ENCODE peak calls at places on chromosomes 6 and 20, in eight cellular contexts. N is H1, P is upper lobe of right lung, E is ovary, L is transverse colon, I is tibial nerve, K is IMR-90, R is PC-9. Q is an unnamed sample.

GRCh38 chr20:23309781-23310180 is 40.8 kb upstream of the NXT1 start:
- DNase-seq in R (no peak), L (no peak), K (no peak), I (no peak), E (no peak), P (no peak), N (no peak), Q (no peak)

GRCh38 chr6:106134906-106135634 is 48.9 kb downstream of the PRDM1 start:
- DNase-seq in L (peak; percentile 68), E (no peak), R (peak; percentile 69), K (no peak), N (no peak), I (no peak), P (no peak), Q (no peak)

GRCh38 chr20:5495026-5495425 is 178.3 kb upstream of the PROKR2 start:
- DNase-seq in R (no peak), L (no peak), E (no peak), P (no peak), I (no peak), N (no peak), K (no peak), Q (no peak)

GRCh38 chr20:16806061-16806460 is 57.9 kb downstream of the OTOR start:
- DNase-seq in R (no peak), E (no peak), N (no peak), L (no peak), P (no peak), K (no peak), I (no peak), Q (no peak)

GRCh38 chr20:24763386-24764026 is 185.6 kb upstream of the CST7 start:
- DNase-seq in N (no peak), K (no peak), R (no peak), I (no peak), E (peak; percentile 5), P (no peak), L (no peak), Q (peak; percentile 6)

GRCh38 chr20:63409834-63410435 is 48.8 kb upstream of the CHRNA4 start:
- DNase-seq in N (no peak), K (no peak), P (no peak), E (no peak), R (no peak), I (no peak), L (no peak), Q (peak; percentile 28)

GRCh38 chr20:46013826-46014516 is 5.3 kb downstream of the MMP9 start:
- DNase-seq in P (peak; percentile 82), L (peak; percentile 60), K (peak; percentile 32), I (no peak), E (peak; percentile 37), R (peak; percentile 71), N (no peak), Q (peak; percentile 70)

GRCh38 chr6:121776054-121776453 is 340.6 kb downstream of the GJA1 start:
- DNase-seq in R (no peak), E (no peak), N (no peak), P (no peak), K (no peak), I (no peak), L (no peak), Q (no peak)

GRCh38 chr20:16947346-16947943 is 199.3 kb downstream of the OTOR start:
- DNase-seq in K (no peak), P (no peak), I (no peak), E (no peak), L (no peak), N (no peak), R (no peak), Q (no peak)

GRCh38 chr6:18507561-18507960 is 120.4 kb downstream of the RNF144B start:
- DNase-seq in K (peak; percentile 35), P (no peak), L (no peak), I (no peak), E (no peak), R (no peak), N (no peak), Q (no peak)

GRCh38 chr6:117491916-117492315 is 9.4 kb downstream of the DCBLD1 start:
- DNase-seq in K (peak; percentile 58), I (no peak), E (no peak), P (no peak), L (no peak), R (no peak), N (no peak), Q (no peak)

DNA sequence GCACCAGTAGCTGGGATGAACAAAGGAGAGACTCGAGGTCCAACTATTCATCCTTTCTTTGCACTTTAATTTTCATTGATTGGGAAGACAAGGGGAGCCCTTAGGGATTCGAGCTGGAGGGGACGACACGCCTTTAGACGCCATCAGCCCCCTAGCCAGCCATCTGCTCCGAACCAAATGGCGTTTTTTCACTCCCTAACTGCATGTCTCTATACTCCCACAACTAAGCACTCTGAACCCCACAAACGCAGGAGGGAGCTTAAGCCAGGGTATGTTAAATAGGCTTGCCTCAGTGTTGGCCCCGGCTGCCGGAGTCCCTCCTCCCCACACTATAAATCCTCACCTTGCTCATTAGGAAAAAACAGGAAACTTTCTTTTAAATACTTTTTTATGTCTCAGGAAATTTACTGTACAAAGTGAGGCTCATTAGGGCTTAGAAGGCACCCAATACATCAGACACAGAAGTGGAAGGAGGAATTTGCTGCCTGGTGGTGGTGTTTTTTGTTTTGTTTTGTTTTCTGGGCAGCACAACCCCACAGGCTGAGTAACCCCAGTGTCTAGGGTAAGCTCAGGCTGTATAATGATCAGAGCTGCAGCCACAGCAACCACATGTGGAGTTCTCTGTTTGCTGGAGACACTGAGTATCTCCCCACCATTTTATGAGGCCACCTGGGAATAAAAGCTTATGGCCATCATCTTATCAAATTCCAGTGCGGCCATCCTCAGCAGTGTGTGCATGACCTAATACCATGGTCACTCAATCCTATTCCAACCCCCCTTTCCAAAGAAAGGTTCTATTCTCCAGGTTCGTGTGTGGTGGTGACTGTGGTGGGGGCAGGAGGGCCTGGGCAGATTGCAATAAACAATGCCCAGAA is 3.2 kb upstream of the DLL1 start:
- DNase-seq in K (no peak), L (no peak), E (no peak), R (no peak), I (no peak), P (no peak), N (no peak), Q (no peak)
- H3K4me1 ChIP-seq in K (peaks cover 4% of the 10 kb centered on the region), L (peaks cover 62% of the 10 kb centered on the region), E (peaks cover 25% of the 10 kb centered on the region), R (no peaks in the 10 kb centered on the region), I (peaks cover 55% of the 10 kb centered on the region), P (peaks cover 39% of the 10 kb centered on the region), N (peaks cover 38% of the 10 kb centered on the region), Q (peaks cover 33% of the 10 kb centered on the region)

GRCh38 chr20:33393609-33394008 is 7.7 kb downstream of the CDK5RAP1 start:
- DNase-seq in P (no peak), N (no peak), R (no peak), I (no peak), K (peak; percentile 28), L (no peak), E (no peak), Q (no peak)

GRCh38 chr20:33392016-33392415 is 9.3 kb downstream of the CDK5RAP1 start:
- DNase-seq in R (no peak), I (no peak), K (peak; percentile 55), L (no peak), P (no peak), N (no peak), E (no peak), Q (peak; percentile 43)

GRCh38 chr20:33399924-33400323 is 1.4 kb downstream of the CDK5RAP1 start:
- DNase-seq in P (peak; percentile 73), R (no peak), N (no peak), I (no peak), E (no peak), L (no peak), K (no peak), Q (no peak)

DNA sequence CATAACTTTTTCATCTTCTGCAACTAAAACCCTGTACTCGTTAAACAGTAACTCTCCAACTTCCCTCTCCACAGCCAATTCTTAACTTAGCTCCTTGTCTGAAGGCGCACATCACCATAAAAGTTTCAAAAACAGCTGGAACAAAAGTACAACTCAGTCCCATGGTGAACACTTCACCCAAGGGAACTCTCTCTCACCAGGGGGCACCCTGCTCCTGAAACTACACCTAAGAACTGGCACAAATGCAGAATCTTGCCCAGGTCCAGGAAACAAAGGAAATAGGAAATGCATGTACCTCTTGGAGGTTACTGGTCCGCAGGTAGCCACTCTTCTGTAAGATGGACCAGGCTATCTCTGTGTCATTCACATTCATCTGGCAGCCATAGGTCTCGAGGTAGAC is 6.6 kb downstream of the CDK5RAP1 start:
- DNase-seq in L (no peak), K (no peak), N (no peak), P (no peak), E (no peak), R (no peak), I (no peak), Q (peak; percentile 27)
- TF ChIP-seq CTCF in L (no peak), K (peak; percentile 11), N (no peak), P (no peak), E (no peak), R (no peak), I (no peak), Q (no peak)

GRCh38 chr6:143402721-143403336 is 47.7 kb downstream of the ADAT2 start:
- DNase-seq in I (no peak), N (no peak), E (no peak), L (no peak), R (no peak), P (no peak), K (no peak), Q (no peak)
- H3K27me3 ChIP-seq in I (no peaks in the 10 kb centered on the region), N (no peaks in the 10 kb centered on the region), E (no peaks in the 10 kb centered on the region), L (no peaks in the 10 kb centered on the region), R (no peaks in the 10 kb centered on the region), P (no peaks in the 10 kb centered on the region), K (no peaks in the 10 kb centered on the region), Q (no peaks in the 10 kb centered on the region)

GRCh38 chr6:158644227-158645063 is at the start of gene DYNLT1:
- DNase-seq in R (peak; percentile 93), I (peak; percentile 84), E (peak; percentile 92), P (peak; percentile 97), L (peak; percentile 95), N (peak; percentile 80), K (peak; percentile 84), Q (peak; percentile 95)
- H3K4me1 ChIP-seq in R (peaks cover 64% of the 10 kb centered on the region), I (peaks cover 16% of the 10 kb centered on the region), E (peaks cover 9% of the 10 kb centered on the region), P (peaks cover 44% of the 10 kb centered on the region), L (peaks cover 25% of the 10 kb centered on the region), N (peaks cover 7% of the 10 kb centered on the region), K (peaks cover 25% of the 10 kb centered on the region), Q (peaks cover 23% of the 10 kb centered on the region)